ENCODE peak calls at places on chromosomes 16 and 17, in ten cellular contexts. One of them, this sample, is unnamed.

GRCh38 chr16:80418772-80419355 is 121.9 kb upstream of the DYNLRB2 start:
- DNase-seq in endothelial cell: no peak
- DNase-seq in AG10803: no peak
- DNase-seq in MM.1S: no peak
- DNase-seq in PC-9: no peak
- DNase-seq in fibroblast of lung: no peak
- DNase-seq in HCT116: no peak
- DNase-seq in Peyer's patch: no peak
- DNase-seq in pancreas: no peak
- DNase-seq in cardiac fibroblast: no peak
- DNase-seq in this sample: no peak

GRCh38 chr17:45186955-45187354 is 25.3 kb downstream of the HEXIM2 start:
- DNase-seq in pancreas: no peak
- DNase-seq in MM.1S: no peak
- DNase-seq in endothelial cell: no peak
- DNase-seq in cardiac fibroblast: no peak
- DNase-seq in PC-9: no peak
- DNase-seq in Peyer's patch: no peak
- DNase-seq in HCT116: no peak
- DNase-seq in fibroblast of lung: no peak
- DNase-seq in AG10803: no peak
- DNase-seq in this sample: no peak

GRCh38 chr17:2803971-2804370 is 7.7 kb downstream of the RAP1GAP2 start:
- DNase-seq in HCT116: no peak
- DNase-seq in endothelial cell: no peak
- DNase-seq in AG10803: no peak
- DNase-seq in cardiac fibroblast: no peak
- DNase-seq in MM.1S: no peak
- DNase-seq in pancreas: no peak
- DNase-seq in Peyer's patch: no peak
- DNase-seq in PC-9: no peak
- DNase-seq in fibroblast of lung: no peak
- DNase-seq in this sample: no peak

GRCh38 chr16:70753694-70754325 is 47.1 kb downstream of the VAC14 start:
- DNase-seq in Peyer's patch: no peak
- DNase-seq in endothelial cell: no peak
- DNase-seq in AG10803: no peak
- DNase-seq in HCT116: no peak
- DNase-seq in PC-9: no peak
- DNase-seq in cardiac fibroblast: no peak
- DNase-seq in fibroblast of lung: no peak
- DNase-seq in MM.1S: no peak
- DNase-seq in pancreas: peak
- DNase-seq in this sample: no peak

GRCh38 chr17:36939059-36939943 is 2.0 kb downstream of the LHX1 start:
- DNase-seq in Peyer's patch: no peak
- DNase-seq in PC-9: no peak
- DNase-seq in endothelial cell: no peak
- DNase-seq in cardiac fibroblast: no peak
- DNase-seq in fibroblast of lung: no peak
- DNase-seq in MM.1S: no peak
- DNase-seq in HCT116: no peak
- DNase-seq in pancreas: no peak
- DNase-seq in AG10803: no peak
- DNase-seq in this sample: no peak

GRCh38 chr17:50423553-50424159 is 2.4 kb upstream of the ACSF2 start:
- DNase-seq in HCT116: peak
- DNase-seq in fibroblast of lung: peak
- DNase-seq in cardiac fibroblast: peak
- DNase-seq in PC-9: peak
- DNase-seq in endothelial cell: no peak
- DNase-seq in MM.1S: no peak
- DNase-seq in AG10803: peak
- DNase-seq in pancreas: no peak
- DNase-seq in Peyer's patch: no peak
- DNase-seq in this sample: no peak

GRCh38 chr16:56988948-56989945 is at the start of gene NLRC5:
- DNase-seq in AG10803: peak
- DNase-seq in cardiac fibroblast: peak
- DNase-seq in pancreas: peak
- DNase-seq in fibroblast of lung: peak
- DNase-seq in endothelial cell: peak
- DNase-seq in PC-9: peak
- DNase-seq in HCT116: peak
- DNase-seq in MM.1S: peak
- DNase-seq in Peyer's patch: peak
- DNase-seq in this sample: peak

GRCh38 chr17:48626470-48627241 is 498 bp upstream of the HOXB9 start:
- DNase-seq in Peyer's patch: no peak
- DNase-seq in AG10803: peak
- DNase-seq in HCT116: peak
- DNase-seq in MM.1S: no peak
- DNase-seq in cardiac fibroblast: no peak
- DNase-seq in pancreas: no peak
- DNase-seq in endothelial cell: no peak
- DNase-seq in PC-9: no peak
- DNase-seq in fibroblast of lung: peak
- DNase-seq in this sample: peak

GRCh38 chr17:12620200-12620720 is 45.4 kb upstream of the MYOCD start:
- DNase-seq in pancreas: no peak
- DNase-seq in AG10803: no peak
- DNase-seq in MM.1S: peak
- DNase-seq in endothelial cell: no peak
- DNase-seq in PC-9: no peak
- DNase-seq in Peyer's patch: no peak
- DNase-seq in cardiac fibroblast: peak
- DNase-seq in HCT116: no peak
- DNase-seq in fibroblast of lung: peak
- DNase-seq in this sample: no peak

GRCh38 chr16:24819462-24820040 is 26.2 kb upstream of the SLC5A11 start:
- DNase-seq in pancreas: no peak
- DNase-seq in endothelial cell: no peak
- DNase-seq in fibroblast of lung: no peak
- DNase-seq in PC-9: no peak
- DNase-seq in HCT116: no peak
- DNase-seq in MM.1S: no peak
- DNase-seq in cardiac fibroblast: peak
- DNase-seq in AG10803: peak
- DNase-seq in Peyer's patch: no peak
- DNase-seq in this sample: no peak

GRCh38 chr17:44829558-44830358 is at the start of gene GJC1:
- DNase-seq in Peyer's patch: no peak
- DNase-seq in pancreas: peak
- DNase-seq in endothelial cell: peak
- DNase-seq in PC-9: peak
- DNase-seq in cardiac fibroblast: peak
- DNase-seq in HCT116: no peak
- DNase-seq in AG10803: peak
- DNase-seq in fibroblast of lung: peak
- DNase-seq in MM.1S: peak
- DNase-seq in this sample: peak

GRCh38 chr16:80107900-80108299 is 432.9 kb upstream of the DYNLRB2 start:
- DNase-seq in endothelial cell: no peak
- DNase-seq in PC-9: no peak
- DNase-seq in HCT116: no peak
- DNase-seq in AG10803: no peak
- DNase-seq in fibroblast of lung: peak
- DNase-seq in Peyer's patch: no peak
- DNase-seq in pancreas: no peak
- DNase-seq in MM.1S: no peak
- DNase-seq in cardiac fibroblast: no peak
- DNase-seq in this sample: no peak

GRCh38 chr16:28304214-28304613 is 11.9 kb downstream of the SBK1 start:
- DNase-seq in endothelial cell: peak
- DNase-seq in cardiac fibroblast: peak
- DNase-seq in AG10803: peak
- DNase-seq in MM.1S: peak
- DNase-seq in fibroblast of lung: peak
- DNase-seq in Peyer's patch: no peak
- DNase-seq in PC-9: peak
- DNase-seq in pancreas: no peak
- DNase-seq in HCT116: no peak
- DNase-seq in this sample: no peak

GRCh38 chr17:59753522-59754467 is 46.3 kb downstream of the VMP1 start:
- DNase-seq in Peyer's patch: no peak
- DNase-seq in fibroblast of lung: peak
- DNase-seq in HCT116: peak
- DNase-seq in AG10803: peak
- DNase-seq in cardiac fibroblast: peak
- DNase-seq in endothelial cell: no peak
- DNase-seq in pancreas: no peak
- DNase-seq in PC-9: no peak
- DNase-seq in MM.1S: peak
- DNase-seq in this sample: peak

DNA sequence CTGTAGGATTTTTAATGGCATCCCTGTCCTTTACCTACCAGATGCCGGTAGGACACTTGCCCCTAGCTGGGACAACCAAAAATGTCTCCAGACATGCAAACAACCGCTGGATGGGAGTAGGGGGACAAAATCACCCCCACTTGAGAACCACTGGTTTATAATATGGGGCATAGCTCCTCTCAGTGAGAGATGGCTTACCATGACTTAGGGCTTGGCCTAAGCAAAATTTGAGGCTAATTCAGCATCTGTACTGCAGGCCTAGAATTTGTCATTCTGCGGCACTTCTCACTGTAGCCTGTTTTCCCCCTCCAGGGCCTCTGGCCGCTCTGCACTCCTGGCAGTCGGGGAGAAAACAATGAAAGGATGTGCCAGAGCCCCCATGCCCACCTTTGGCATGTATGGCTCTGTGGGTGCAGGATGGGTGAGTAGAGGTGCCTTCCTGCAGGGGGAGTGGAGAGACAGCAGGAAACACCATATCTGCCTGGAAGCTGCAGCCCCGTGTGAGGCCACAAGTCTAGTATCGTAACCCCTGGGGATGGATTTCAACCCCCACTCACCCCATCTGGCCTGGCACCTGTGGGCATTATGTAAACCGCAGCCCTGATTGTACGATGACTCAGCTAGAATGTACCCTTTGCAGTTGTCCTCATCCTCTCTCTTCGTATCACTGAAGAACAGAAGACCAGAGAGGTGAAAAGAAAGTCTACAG is 268.1 kb downstream of the SOX9 start:
- DNase-seq in HCT116: peak
- DNase-seq in pancreas: no peak
- DNase-seq in MM.1S: peak
- DNase-seq in AG10803: no peak
- DNase-seq in cardiac fibroblast: no peak
- DNase-seq in fibroblast of lung: peak
- DNase-seq in endothelial cell: no peak
- DNase-seq in Peyer's patch: no peak
- DNase-seq in PC-9: peak
- DNase-seq in this sample: no peak
- TF ChIP-seq CTCF in HCT116: peak
- TF ChIP-seq CTCF in pancreas: no peak
- TF ChIP-seq CTCF in MM.1S: peak
- TF ChIP-seq CTCF in AG10803: no peak
- TF ChIP-seq CTCF in cardiac fibroblast: peak
- TF ChIP-seq CTCF in fibroblast of lung: no peak
- TF ChIP-seq CTCF in endothelial cell: no peak
- TF ChIP-seq CTCF in Peyer's patch: no peak
- TF ChIP-seq CTCF in PC-9: peak
- TF ChIP-seq CTCF in this sample: peak

GRCh38 chr16:68093816-68094613 is 8.8 kb downstream of the NFATC3 start:
- DNase-seq in MM.1S: peak
- DNase-seq in AG10803: peak
- DNase-seq in Peyer's patch: no peak
- DNase-seq in fibroblast of lung: peak
- DNase-seq in endothelial cell: no peak
- DNase-seq in PC-9: no peak
- DNase-seq in pancreas: no peak
- DNase-seq in cardiac fibroblast: peak
- DNase-seq in HCT116: no peak
- DNase-seq in this sample: no peak
- TF ChIP-seq CTCF in MM.1S: peak
- TF ChIP-seq CTCF in AG10803: peak
- TF ChIP-seq CTCF in Peyer's patch: peak
- TF ChIP-seq CTCF in fibroblast of lung: peak
- TF ChIP-seq CTCF in endothelial cell: peak
- TF ChIP-seq CTCF in PC-9: peak
- TF ChIP-seq CTCF in pancreas: no peak
- TF ChIP-seq CTCF in cardiac fibroblast: peak
- TF ChIP-seq CTCF in HCT116: peak
- TF ChIP-seq CTCF in this sample: no peak

DNA sequence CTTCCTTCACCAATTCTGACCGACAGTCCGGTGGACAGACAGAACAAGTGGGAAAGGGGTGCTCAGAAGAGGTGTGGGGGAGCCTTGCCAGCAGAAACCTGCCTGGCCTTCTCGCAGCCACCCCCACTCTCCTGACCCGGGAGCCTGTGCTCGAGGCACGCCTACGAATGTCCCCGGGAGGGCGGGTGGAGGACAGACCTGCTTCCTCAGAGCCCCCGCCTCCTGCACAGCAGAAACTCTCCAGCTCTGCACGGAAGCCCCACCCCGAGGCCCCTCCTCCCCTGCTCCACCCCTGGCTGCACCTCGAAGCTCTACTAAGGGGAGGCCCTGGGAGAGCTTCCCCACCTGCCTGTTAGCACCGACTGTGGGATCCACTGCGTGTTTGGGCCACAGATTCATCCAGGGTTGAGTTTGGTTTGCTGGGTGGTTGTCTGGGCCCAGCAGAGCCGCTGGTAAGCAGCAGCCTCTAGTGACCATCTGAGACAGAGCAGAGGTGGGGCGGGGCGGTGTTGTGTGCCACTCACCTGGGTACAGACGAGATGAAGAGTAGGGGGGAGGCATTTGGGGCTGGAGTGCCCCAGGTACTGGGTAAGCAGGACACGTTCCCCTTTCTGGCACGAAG is 6.2 kb downstream of the TAF1C start:
- DNase-seq in pancreas: peak
- DNase-seq in endothelial cell: no peak
- DNase-seq in fibroblast of lung: no peak
- DNase-seq in PC-9: no peak
- DNase-seq in cardiac fibroblast: no peak
- DNase-seq in MM.1S: no peak
- DNase-seq in Peyer's patch: no peak
- DNase-seq in HCT116: no peak
- DNase-seq in AG10803: no peak
- DNase-seq in this sample: peak
- TF ChIP-seq CTCF in pancreas: no peak
- TF ChIP-seq CTCF in endothelial cell: no peak
- TF ChIP-seq CTCF in fibroblast of lung: no peak
- TF ChIP-seq CTCF in PC-9: no peak
- TF ChIP-seq CTCF in cardiac fibroblast: no peak
- TF ChIP-seq CTCF in MM.1S: no peak
- TF ChIP-seq CTCF in Peyer's patch: no peak
- TF ChIP-seq CTCF in HCT116: no peak
- TF ChIP-seq CTCF in AG10803: no peak
- TF ChIP-seq CTCF in this sample: no peak

DNA sequence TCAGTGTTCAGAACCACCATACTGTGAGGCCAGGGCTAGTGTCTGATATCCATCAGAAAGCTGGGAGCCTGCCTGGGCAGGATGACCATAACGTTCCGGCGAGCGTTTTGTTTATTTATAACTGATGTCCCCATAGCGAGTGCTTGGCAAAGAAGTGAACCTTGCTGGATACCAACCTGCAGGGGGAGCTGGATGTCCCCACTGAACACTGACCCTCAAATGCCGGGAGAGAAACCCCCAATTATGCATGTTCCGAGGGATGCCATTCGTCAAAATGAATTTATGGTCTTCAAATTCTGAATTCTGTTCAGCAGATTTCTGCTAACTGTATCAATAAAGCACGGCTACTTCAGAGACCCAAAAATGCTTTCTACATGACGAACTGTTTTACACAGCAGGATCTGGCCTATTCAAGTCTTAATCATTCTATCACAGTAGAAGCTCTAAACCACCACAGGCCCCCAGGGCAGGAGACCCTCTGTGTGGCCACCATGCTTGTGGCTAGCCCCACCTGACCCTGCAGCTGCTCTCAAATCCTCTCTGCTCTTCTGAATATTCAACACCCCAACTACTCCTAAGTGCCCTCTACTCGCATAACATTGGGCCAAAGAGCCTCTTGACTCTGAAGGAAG is 15.2 kb downstream of the MED24 start:
- DNase-seq in fibroblast of lung: peak
- DNase-seq in AG10803: peak
- DNase-seq in PC-9: peak
- DNase-seq in endothelial cell: peak
- DNase-seq in HCT116: peak
- DNase-seq in cardiac fibroblast: peak
- DNase-seq in MM.1S: no peak
- DNase-seq in pancreas: no peak
- DNase-seq in Peyer's patch: peak
- DNase-seq in this sample: no peak
- TF ChIP-seq CTCF in fibroblast of lung: peak
- TF ChIP-seq CTCF in AG10803: peak
- TF ChIP-seq CTCF in PC-9: peak
- TF ChIP-seq CTCF in endothelial cell: peak
- TF ChIP-seq CTCF in HCT116: peak
- TF ChIP-seq CTCF in cardiac fibroblast: peak
- TF ChIP-seq CTCF in MM.1S: peak
- TF ChIP-seq CTCF in pancreas: peak
- TF ChIP-seq CTCF in Peyer's patch: peak
- TF ChIP-seq CTCF in this sample: peak

This sample was measured in GM20000.